ENCODE peak calls at places on chromosome 11, in four cellular contexts. One of them, this sample, is unnamed.

GRCh38 chr11:26149585-26149984 is 182.3 kb upstream of the ANO3 start:
- DNase-seq in activated CD8-positive, alpha-beta memory T cell treated with anti-CD3 and anti-CD28 coated beads, Interleukin-2, amount 50 U/mL, for 48 hours: no peak
- DNase-seq in amygdala: no peak
- DNase-seq in T-helper 2 cell treated with Interferon-gamma antibody and Interleukin-4, amounts not matched to agents 5 μg/mL and 100 μg/mL, for 36 hours: no peak
- DNase-seq in this sample: no peak

GRCh38 chr11:113705871-113706654 is at the start of gene TMPRSS5:
- DNase-seq in T-helper 2 cell treated with Interferon-gamma antibody and Interleukin-4, amounts not matched to agents 5 μg/mL and 100 μg/mL, for 36 hours: no peak
- DNase-seq in activated CD8-positive, alpha-beta memory T cell treated with anti-CD3 and anti-CD28 coated beads, Interleukin-2, amount 50 U/mL, for 48 hours: no peak
- DNase-seq in amygdala: no peak
- DNase-seq in this sample: no peak

GRCh38 chr11:115629456-115630015 is 125.3 kb upstream of the CADM1 start:
- DNase-seq in T-helper 2 cell treated with Interferon-gamma antibody and Interleukin-4, amounts not matched to agents 5 μg/mL and 100 μg/mL, for 36 hours: no peak
- DNase-seq in amygdala: no peak
- DNase-seq in activated CD8-positive, alpha-beta memory T cell treated with anti-CD3 and anti-CD28 coated beads, Interleukin-2, amount 50 U/mL, for 48 hours: no peak
- DNase-seq in this sample: no peak

GRCh38 chr11:95506777-95507176 is 275.8 kb upstream of the SESN3 start:
- DNase-seq in T-helper 2 cell treated with Interferon-gamma antibody and Interleukin-4, amounts not matched to agents 5 μg/mL and 100 μg/mL, for 36 hours: no peak
- DNase-seq in amygdala: no peak
- DNase-seq in activated CD8-positive, alpha-beta memory T cell treated with anti-CD3 and anti-CD28 coated beads, Interleukin-2, amount 50 U/mL, for 48 hours: no peak
- DNase-seq in this sample: no peak

GRCh38 chr11:87036756-87037449 is 831 bp upstream of the TMEM135 start:
- DNase-seq in T-helper 2 cell treated with Interferon-gamma antibody and Interleukin-4, amounts not matched to agents 5 μg/mL and 100 μg/mL, for 36 hours: no peak
- DNase-seq in amygdala: no peak
- DNase-seq in activated CD8-positive, alpha-beta memory T cell treated with anti-CD3 and anti-CD28 coated beads, Interleukin-2, amount 50 U/mL, for 48 hours: no peak
- DNase-seq in this sample: no peak

GRCh38 chr11:94450061-94450460 is 43.6 kb downstream of the MRE11 start:
- DNase-seq in amygdala: no peak
- DNase-seq in T-helper 2 cell treated with Interferon-gamma antibody and Interleukin-4, amounts not matched to agents 5 μg/mL and 100 μg/mL, for 36 hours: no peak
- DNase-seq in activated CD8-positive, alpha-beta memory T cell treated with anti-CD3 and anti-CD28 coated beads, Interleukin-2, amount 50 U/mL, for 48 hours: no peak
- DNase-seq in this sample: no peak

GRCh38 chr11:68518191-68518590 is 57.6 kb downstream of the PPP6R3 start:
- DNase-seq in T-helper 2 cell treated with Interferon-gamma antibody and Interleukin-4, amounts not matched to agents 5 μg/mL and 100 μg/mL, for 36 hours: no peak
- DNase-seq in amygdala: no peak
- DNase-seq in activated CD8-positive, alpha-beta memory T cell treated with anti-CD3 and anti-CD28 coated beads, Interleukin-2, amount 50 U/mL, for 48 hours: no peak
- DNase-seq in this sample: no peak

GRCh38 chr11:16981651-16982194 is 32.5 kb downstream of the PLEKHA7 start:
- DNase-seq in T-helper 2 cell treated with Interferon-gamma antibody and Interleukin-4, amounts not matched to agents 5 μg/mL and 100 μg/mL, for 36 hours: no peak
- DNase-seq in amygdala: no peak
- DNase-seq in activated CD8-positive, alpha-beta memory T cell treated with anti-CD3 and anti-CD28 coated beads, Interleukin-2, amount 50 U/mL, for 48 hours: no peak
- DNase-seq in this sample: no peak

GRCh38 chr11:69954756-69955155 is 123.4 kb upstream of the ANO1 start:
- DNase-seq in amygdala: no peak
- DNase-seq in activated CD8-positive, alpha-beta memory T cell treated with anti-CD3 and anti-CD28 coated beads, Interleukin-2, amount 50 U/mL, for 48 hours: no peak
- DNase-seq in T-helper 2 cell treated with Interferon-gamma antibody and Interleukin-4, amounts not matched to agents 5 μg/mL and 100 μg/mL, for 36 hours: no peak
- DNase-seq in this sample: no peak

GRCh38 chr11:68598816-68599653 is 85.3 kb upstream of the GAL start:
- DNase-seq in T-helper 2 cell treated with Interferon-gamma antibody and Interleukin-4, amounts not matched to agents 5 μg/mL and 100 μg/mL, for 36 hours: no peak
- DNase-seq in activated CD8-positive, alpha-beta memory T cell treated with anti-CD3 and anti-CD28 coated beads, Interleukin-2, amount 50 U/mL, for 48 hours: no peak
- DNase-seq in amygdala: no peak
- DNase-seq in this sample: no peak

GRCh38 chr11:1936781-1937615 is 10.1 kb upstream of the MRPL23 start:
- DNase-seq in amygdala: no peak
- DNase-seq in T-helper 2 cell treated with Interferon-gamma antibody and Interleukin-4, amounts not matched to agents 5 μg/mL and 100 μg/mL, for 36 hours: no peak
- DNase-seq in activated CD8-positive, alpha-beta memory T cell treated with anti-CD3 and anti-CD28 coated beads, Interleukin-2, amount 50 U/mL, for 48 hours: no peak
- DNase-seq in this sample: no peak

GRCh38 chr11:121800704-121801516 is 315.1 kb downstream of the BLID start:
- DNase-seq in T-helper 2 cell treated with Interferon-gamma antibody and Interleukin-4, amounts not matched to agents 5 μg/mL and 100 μg/mL, for 36 hours: no peak
- DNase-seq in activated CD8-positive, alpha-beta memory T cell treated with anti-CD3 and anti-CD28 coated beads, Interleukin-2, amount 50 U/mL, for 48 hours: no peak
- DNase-seq in amygdala: no peak
- DNase-seq in this sample: no peak

GRCh38 chr11:58575377-58576020 is at the start of gene LPXN:
- DNase-seq in activated CD8-positive, alpha-beta memory T cell treated with anti-CD3 and anti-CD28 coated beads, Interleukin-2, amount 50 U/mL, for 48 hours: peak
- DNase-seq in T-helper 2 cell treated with Interferon-gamma antibody and Interleukin-4, amounts not matched to agents 5 μg/mL and 100 μg/mL, for 36 hours: peak
- DNase-seq in amygdala: no peak
- DNase-seq in this sample: no peak

GRCh38 chr11:62013266-62014157 is 46.1 kb upstream of the FTH1 start:
- DNase-seq in amygdala: no peak
- DNase-seq in activated CD8-positive, alpha-beta memory T cell treated with anti-CD3 and anti-CD28 coated beads, Interleukin-2, amount 50 U/mL, for 48 hours: no peak
- DNase-seq in T-helper 2 cell treated with Interferon-gamma antibody and Interleukin-4, amounts not matched to agents 5 μg/mL and 100 μg/mL, for 36 hours: no peak
- DNase-seq in this sample: no peak

GRCh38 chr11:59756496-59756840 is 1.3 kb downstream of the STX3 start:
- DNase-seq in amygdala: no peak
- DNase-seq in T-helper 2 cell treated with Interferon-gamma antibody and Interleukin-4, amounts not matched to agents 5 μg/mL and 100 μg/mL, for 36 hours: no peak
- DNase-seq in activated CD8-positive, alpha-beta memory T cell treated with anti-CD3 and anti-CD28 coated beads, Interleukin-2, amount 50 U/mL, for 48 hours: no peak
- DNase-seq in this sample: no peak

GRCh38 chr11:69307871-69308381 is 14.0 kb downstream of the MYEOV start:
- DNase-seq in T-helper 2 cell treated with Interferon-gamma antibody and Interleukin-4, amounts not matched to agents 5 μg/mL and 100 μg/mL, for 36 hours: no peak
- DNase-seq in activated CD8-positive, alpha-beta memory T cell treated with anti-CD3 and anti-CD28 coated beads, Interleukin-2, amount 50 U/mL, for 48 hours: peak
- DNase-seq in amygdala: no peak
- DNase-seq in this sample: no peak

GRCh38 chr11:103947566-103947919 is 88.9 kb upstream of the DDI1 start:
- DNase-seq in amygdala: no peak
- DNase-seq in T-helper 2 cell treated with Interferon-gamma antibody and Interleukin-4, amounts not matched to agents 5 μg/mL and 100 μg/mL, for 36 hours: no peak
- DNase-seq in activated CD8-positive, alpha-beta memory T cell treated with anti-CD3 and anti-CD28 coated beads, Interleukin-2, amount 50 U/mL, for 48 hours: no peak
- DNase-seq in this sample: no peak

GRCh38 chr11:44167047-44167446 is 71.6 kb downstream of the EXT2 start:
- DNase-seq in T-helper 2 cell treated with Interferon-gamma antibody and Interleukin-4, amounts not matched to agents 5 μg/mL and 100 μg/mL, for 36 hours: no peak
- DNase-seq in activated CD8-positive, alpha-beta memory T cell treated with anti-CD3 and anti-CD28 coated beads, Interleukin-2, amount 50 U/mL, for 48 hours: no peak
- DNase-seq in amygdala: no peak
- DNase-seq in this sample: no peak

GRCh38 chr11:87369888-87370287 is 332.2 kb downstream of the TMEM135 start:
- DNase-seq in T-helper 2 cell treated with Interferon-gamma antibody and Interleukin-4, amounts not matched to agents 5 μg/mL and 100 μg/mL, for 36 hours: no peak
- DNase-seq in activated CD8-positive, alpha-beta memory T cell treated with anti-CD3 and anti-CD28 coated beads, Interleukin-2, amount 50 U/mL, for 48 hours: no peak
- DNase-seq in amygdala: no peak
- DNase-seq in this sample: no peak

GRCh38 chr11:61947486-61948210 is 2.5 kb upstream of the BEST1 start:
- DNase-seq in amygdala: no peak
- DNase-seq in T-helper 2 cell treated with Interferon-gamma antibody and Interleukin-4, amounts not matched to agents 5 μg/mL and 100 μg/mL, for 36 hours: peak
- DNase-seq in activated CD8-positive, alpha-beta memory T cell treated with anti-CD3 and anti-CD28 coated beads, Interleukin-2, amount 50 U/mL, for 48 hours: peak
- DNase-seq in this sample: peak

GRCh38 chr11:35617687-35618496 is at the start of gene FJX1:
- DNase-seq in activated CD8-positive, alpha-beta memory T cell treated with anti-CD3 and anti-CD28 coated beads, Interleukin-2, amount 50 U/mL, for 48 hours: peak
- DNase-seq in T-helper 2 cell treated with Interferon-gamma antibody and Interleukin-4, amounts not matched to agents 5 μg/mL and 100 μg/mL, for 36 hours: peak
- DNase-seq in amygdala: no peak
- DNase-seq in this sample: peak

This sample was measured in left lobe of liver.